ENCODE peak calls at places on chromosomes 16 and 17, in eight cellular contexts. X is PC-9; B is PC-3; N is SJSA1; J is CD8-positive, alpha-beta T cell; L is heart right ventricle; H is mucosa of descending colon; I is CD8-positive, alpha-beta memory T cell. E is an unnamed sample. For H3K36me3, the result is how much of the 10 kb centered on the place peaks cover.

GRCh38 chr16:67470314-67470713 is 10.6 kb downstream of the ATP6V0D1 start:
- DNase-seq in J (no peak), N (no peak), H (no peak), B (no peak), X (no peak), L (peak), I (no peak), E (peak)

GRCh38 chr17:75232786-75233185 is 27.3 kb downstream of the NUP85 start:
- DNase-seq in J (no peak), B (no peak), I (no peak), N (no peak), H (no peak), X (no peak), L (no peak), E (no peak)

GRCh38 chr17:64373722-64374121 is 16.9 kb downstream of the PECAM1 start:
- DNase-seq in L (no peak), H (no peak), I (no peak), N (no peak), J (no peak), B (no peak), X (no peak), E (no peak)

GRCh38 chr17:50768348-50768761 is 1.0 kb upstream of the ANKRD40CL start:
- DNase-seq in X (peak), J (no peak), H (peak), I (no peak), B (peak), N (peak), L (no peak), E (no peak)

GRCh38 chr16:57863434-57864160 is 61.3 kb upstream of the KIFC3 start:
- DNase-seq in X (peak), L (peak), H (peak), I (no peak), N (peak), J (no peak), B (peak), E (peak)

GRCh38 chr17:27247071-27247957 is 46.6 kb upstream of the WSB1 start:
- DNase-seq in B (peak), H (peak), L (peak), I (no peak), J (no peak), N (peak), X (peak), E (no peak)

GRCh38 chr16:814974-815373 is 14.4 kb upstream of the GNG13 start:
- DNase-seq in H (no peak), N (no peak), L (no peak), J (no peak), B (no peak), I (no peak), X (no peak), E (no peak)

GRCh38 chr16:11263737-11264136 is 5.4 kb downstream of the TNP2 start:
- DNase-seq in N (no peak), H (no peak), X (no peak), J (peak), L (no peak), B (no peak), I (no peak), E (no peak)

GRCh38 chr16:1877089-1877488 is 5.1 kb upstream of the MEIOB start:
- DNase-seq in X (no peak), H (peak), B (no peak), L (no peak), I (no peak), N (no peak), J (no peak), E (peak)

GRCh38 chr17:28551421-28552186 is 820 bp downstream of the UNC119 start:
- DNase-seq in L (no peak), J (no peak), N (no peak), H (peak), I (no peak), X (no peak), B (no peak), E (no peak)

GRCh38 chr17:41800601-41801373 is 11.0 kb downstream of the P3H4 start:
- DNase-seq in J (no peak), H (peak), X (peak), I (no peak), B (peak), N (no peak), L (no peak), E (no peak)

GRCh38 chr17:12680993-12681392 is 15.3 kb downstream of the MYOCD start:
- DNase-seq in J (no peak), X (no peak), B (no peak), L (no peak), N (no peak), H (no peak), I (no peak), E (no peak)

GRCh38 chr16:22623351-22623781 is 112.7 kb downstream of the NPIPB5 start:
- DNase-seq in N (no peak), J (no peak), B (no peak), X (peak), L (no peak), H (no peak), I (no peak), E (no peak)

GRCh38 chr17:59399914-59400313 is 68.5 kb downstream of the YPEL2 start:
- DNase-seq in J (no peak), B (no peak), I (no peak), N (no peak), H (no peak), X (no peak), L (no peak), E (no peak)

GRCh38 chr16:1770328-1771071 is 843 bp downstream of the NME3 start:
- DNase-seq in B (peak), J (peak), H (peak), L (peak), I (peak), N (no peak), X (no peak), E (no peak)

GRCh38 chr17:59503489-59503888 is 61.9 kb upstream of the DHX40 start:
- DNase-seq in I (no peak), H (no peak), X (no peak), J (no peak), B (no peak), N (peak), L (no peak), E (no peak)

GRCh38 chr17:69254187-69254586 is 25.6 kb upstream of the ABCA10 start:
- DNase-seq in B (no peak), N (no peak), H (no peak), I (no peak), L (no peak), X (no peak), J (no peak), E (no peak)

GRCh38 chr17:8664426-8665105 is 34.0 kb upstream of the MYH10 start:
- DNase-seq in N (no peak), I (no peak), L (no peak), J (no peak), B (no peak), X (no peak), H (no peak), E (no peak)

GRCh38 chr17:63780507-63780906 is 6.5 kb downstream of the DDX42 start:
- DNase-seq in L (no peak), I (no peak), H (no peak), J (no peak), N (no peak), X (peak), B (peak), E (no peak)

GRCh38 chr17:12522743-12523181 is 142.9 kb upstream of the MYOCD start:
- DNase-seq in L (peak), B (peak), I (no peak), H (peak), N (peak), J (no peak), X (no peak), E (no peak)

GRCh38 chr16:83356266-83356665 is 451.5 kb upstream of the HSBP1 start:
- DNase-seq in L (no peak), X (no peak), I (no peak), N (no peak), H (no peak), J (peak), B (peak), E (no peak)

GRCh38 chr17:44636562-44636961 is 19.7 kb upstream of the MEIOC start:
- DNase-seq in J (no peak), X (peak), H (no peak), B (peak), N (no peak), I (no peak), L (no peak), E (no peak)

GRCh38 chr16:86585821-86586611 is 7.7 kb downstream of the FOXL1 start:
- DNase-seq in B (peak), I (no peak), J (no peak), H (no peak), N (peak), X (no peak), L (no peak), E (no peak)

GRCh38 chr16:4833584-4833983 is 13.5 kb downstream of the GLYR1 start:
- DNase-seq in I (no peak), X (no peak), N (no peak), L (no peak), B (no peak), H (no peak), J (no peak), E (no peak)

GRCh38 chr17:40069751-40070643 is 7.2 kb downstream of the THRA start:
- DNase-seq in H (peak), J (peak), L (peak), X (no peak), I (peak), B (peak), N (peak), E (no peak)

GRCh38 chr17:80796430-80796861 is 195.2 kb upstream of the CHMP6 start:
- DNase-seq in N (no peak), I (no peak), J (no peak), B (no peak), H (no peak), L (no peak), X (no peak), E (peak)

GRCh38 chr17:63378411-63379076 is 67.6 kb downstream of the CYB561 start:
- DNase-seq in J (no peak), I (no peak), L (no peak), X (no peak), N (no peak), H (no peak), B (no peak), E (no peak)

GRCh38 chr16:72856797-72857196 is 191.1 kb downstream of the ZFHX3 start:
- DNase-seq in B (peak), L (no peak), N (no peak), X (no peak), H (no peak), J (no peak), I (no peak), E (no peak)

GRCh38 chr17:41015473-41015872 is 6.5 kb upstream of the KRTAP3-1 start:
- DNase-seq in I (no peak), H (no peak), X (no peak), B (no peak), L (no peak), N (no peak), J (no peak), E (no peak)

DNA sequence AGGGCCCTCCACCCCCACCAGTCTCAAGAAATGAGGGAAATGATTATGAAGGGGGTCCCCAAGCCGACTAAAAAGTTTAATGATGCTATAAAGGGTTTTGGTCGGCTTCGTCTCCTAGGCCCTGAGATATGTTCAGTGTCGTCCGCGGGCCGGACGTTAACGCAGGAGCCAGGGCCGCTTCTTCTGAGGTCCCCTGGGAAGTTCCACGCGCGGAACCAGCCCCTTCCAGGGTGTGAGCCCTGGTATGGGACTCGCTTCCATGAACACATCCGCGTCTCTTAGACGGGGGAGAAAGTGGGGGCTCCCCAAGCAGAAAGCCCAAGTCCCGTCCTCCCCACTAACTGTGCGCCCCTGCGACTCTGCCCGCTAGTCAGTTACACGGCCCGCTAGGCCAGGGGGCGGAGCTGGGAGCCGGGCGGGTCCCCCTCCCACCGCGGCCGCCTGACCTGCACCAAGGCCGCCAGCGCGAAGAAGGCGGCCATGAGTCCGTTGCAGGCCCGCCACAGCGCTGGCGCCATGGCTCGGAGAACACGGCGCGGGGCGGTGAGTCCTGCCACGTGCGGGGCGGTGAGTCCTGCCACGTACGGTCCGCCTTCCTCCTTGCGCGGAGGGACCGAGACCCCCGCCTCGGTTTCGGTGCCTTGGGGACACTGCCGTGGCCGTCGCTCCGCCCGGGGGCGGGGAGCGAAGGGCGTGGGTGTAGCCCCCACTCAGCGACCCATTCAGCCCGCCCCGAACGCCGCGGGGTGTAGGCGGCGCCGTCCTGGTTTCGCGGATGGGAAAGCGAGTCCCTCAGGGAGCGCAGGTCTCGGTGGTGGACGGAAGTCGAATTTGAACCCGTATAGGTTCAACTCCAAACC is at the start of gene TMEM220:
- DNase-seq in L (peak), N (peak), I (peak), X (no peak), J (peak), B (peak), H (peak), E (peak)
- H3K4me3 ChIP-seq in L (peak), N (peak), I (peak), X (no peak), J (peak), B (peak), H (peak), E (peak)

DNA sequence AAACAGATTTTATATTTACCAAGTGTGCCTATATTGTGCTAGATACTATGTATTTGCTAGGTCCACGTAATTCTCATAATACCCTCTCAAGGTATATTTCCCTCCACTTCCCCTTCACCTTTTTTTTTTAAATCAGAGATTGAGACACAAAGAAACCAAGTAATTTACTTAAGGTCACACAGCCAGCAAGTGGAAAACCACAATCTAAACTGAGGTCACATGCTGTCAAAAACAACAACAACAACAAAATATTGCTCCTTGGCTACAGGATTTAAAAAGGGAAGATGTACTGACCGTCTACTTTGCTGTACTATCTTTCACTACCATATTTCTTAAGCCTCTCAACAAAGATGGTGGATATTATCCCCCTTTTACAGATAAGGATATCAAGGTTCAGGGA is 15.8 kb downstream of the BLMH start:
- DNase-seq in H (no peak), N (no peak), B (no peak), X (no peak), I (no peak), L (no peak), J (no peak), E (no peak)
- H3K36me3 ChIP-seq in H (under half), N (half or more), B (under half), X (under half), I (under half), L (under half), J (under half), E (half or more)

GRCh38 chr17:7477392-7478275 is 1.8 kb downstream of the ZBTB4 start:
- DNase-seq in J (peak), N (peak), I (no peak), X (no peak), L (peak), B (peak), H (peak), E (no peak)
- H3K4me3 ChIP-seq in J (peak), N (peak), I (peak), X (no peak), L (peak), B (peak), H (no peak), E (peak)

GRCh38 chr17:56636276-56636675 is 42.8 kb downstream of the NOG start:
- DNase-seq in B (peak), H (no peak), J (no peak), I (no peak), N (no peak), X (peak), L (no peak), E (no peak)

GRCh38 chr17:56637254-56637653 is 43.8 kb downstream of the NOG start:
- DNase-seq in I (no peak), H (no peak), L (no peak), B (no peak), X (no peak), J (no peak), N (no peak), E (no peak)

GRCh38 chr17:56640116-56640515 is 46.6 kb downstream of the NOG start:
- DNase-seq in B (no peak), J (no peak), I (no peak), X (no peak), N (no peak), L (no peak), H (no peak), E (no peak)

GRCh38 chr17:56639517-56639916 is 46.0 kb downstream of the NOG start:
- DNase-seq in N (no peak), J (no peak), L (no peak), H (no peak), B (no peak), X (no peak), I (no peak), E (no peak)

GRCh38 chr17:56638536-56639177 is 45.2 kb downstream of the NOG start:
- DNase-seq in I (no peak), B (no peak), N (no peak), H (no peak), L (no peak), J (no peak), X (no peak), E (no peak)
- H3K36me3 ChIP-seq in I (under half), B (under half), N (under half), H (under half), L (under half), J (under half), X (under half), E (under half)

GRCh38 chr17:36816889-36817288 is 120.4 kb upstream of the LHX1 start:
- DNase-seq in L (no peak), N (no peak), X (no peak), B (no peak), H (no peak), I (no peak), J (no peak), E (no peak)
- H3K4me3 ChIP-seq in L (no peak), N (no peak), X (no peak), B (no peak), H (no peak), I (no peak), J (no peak), E (no peak)

GRCh38 chr16:54504372-54504771 is 217.8 kb upstream of the IRX3 start:
- DNase-seq in H (peak), N (no peak), L (peak), B (no peak), I (no peak), J (no peak), X (no peak), E (no peak)
- H3K36me3 ChIP-seq in H (under half), N (under half), L (under half), B (under half), I (under half), J (under half), X (under half), E (under half)

GRCh38 chr16:27382187-27382855 is 19.7 kb upstream of the IL21R start:
- DNase-seq in I (no peak), H (no peak), B (no peak), N (no peak), L (no peak), J (no peak), X (no peak), E (no peak)

GRCh38 chr16:27379919-27380318 is 22.1 kb upstream of the IL21R start:
- DNase-seq in X (no peak), B (no peak), I (no peak), J (no peak), H (no peak), N (no peak), L (no peak), E (no peak)

GRCh38 chr16:27385398-27385797 is 16.6 kb upstream of the IL21R start:
- DNase-seq in L (no peak), X (no peak), J (no peak), I (no peak), B (no peak), N (no peak), H (no peak), E (no peak)

GRCh38 chr16:27386674-27387073 is 15.3 kb upstream of the IL21R start:
- DNase-seq in L (no peak), I (no peak), B (no peak), J (no peak), X (no peak), N (no peak), H (no peak), E (no peak)

GRCh38 chr16:27383511-27384243 is 18.3 kb upstream of the IL21R start:
- DNase-seq in H (no peak), J (no peak), L (peak), N (no peak), B (no peak), X (no peak), I (no peak), E (peak)
- H3K4me3 ChIP-seq in H (no peak), J (no peak), L (no peak), N (no peak), B (no peak), X (no peak), I (no peak), E (no peak)

E was measured in suprapubic skin.